ENCODE peak calls at places on chromosomes 16 and 17, in nine cellular contexts. M is WERI-Rb-1, T is body of pancreas, G is Peyer's patch, V is BJ, X is prostate gland, Y is A549, P is GM23338, U is gastrocnemius medialis. J is an unnamed sample.

GRCh38 chr17:17721140-17721668 is 39.9 kb downstream of the RAI1 start:
- DNase-seq in M (no peak), T (no peak), G (no peak), V (no peak), X (no peak), Y (no peak), P (no peak), U (no peak), J (no peak)

GRCh38 chr17:61380217-61380835 is 19.3 kb upstream of the TBX2 start:
- DNase-seq in M (no peak), T (no peak), G (no peak), V (no peak), X (no peak), Y (no peak), P (no peak), U (no peak), J (no peak)

GRCh38 chr16:49275870-49276269 is 5.8 kb downstream of the CBLN1 start:
- DNase-seq in M (no peak), T (no peak), G (no peak), V (no peak), X (no peak), Y (no peak), P (no peak), U (no peak), J (no peak)

GRCh38 chr16:71900336-71900735 is 5.0 kb downstream of the IST1 start:
- DNase-seq in M (no peak), T (no peak), G (peak; percentile 44), V (no peak), X (no peak), Y (no peak), P (peak; percentile 21), U (no peak), J (no peak)

GRCh38 chr17:67491009-67491677 is 114.1 kb downstream of the PITPNC1 start:
- DNase-seq in M (peak; percentile 74), T (peak; percentile 99), G (peak; percentile 78), V (peak; percentile 97), X (peak; percentile 24), Y (peak; percentile 80), P (peak; percentile 61), U (peak; percentile 86), J (peak; percentile 82)

GRCh38 chr16:30366511-30366910 is 3.8 kb downstream of the TBC1D10B start:
- DNase-seq in M (no peak), T (no peak), G (no peak), V (no peak), X (no peak), Y (no peak), P (no peak), U (no peak), J (no peak)

GRCh38 chr17:82936768-82937171 is 96.9 kb upstream of the ZNF750 start:
- DNase-seq in M (no peak), T (peak; percentile 5), G (peak; percentile 33), V (no peak), X (no peak), Y (no peak), P (no peak), U (peak; percentile 0), J (peak; percentile 81)

GRCh38 chr16:66168777-66169176 is 197.7 kb upstream of the CDH5 start:
- DNase-seq in M (no peak), T (no peak), G (no peak), V (no peak), X (no peak), Y (no peak), P (no peak), U (no peak), J (no peak)

GRCh38 chr16:23836404-23837291 is 865 bp downstream of the PRKCB start:
- DNase-seq in M (peak; percentile 48), T (no peak), G (peak; percentile 85), V (no peak), X (no peak), Y (no peak), P (peak; percentile 68), U (no peak), J (no peak)

GRCh38 chr17:7348478-7349242 is 3.3 kb upstream of the KCTD11 start:
- DNase-seq in M (no peak), T (no peak), G (no peak), V (no peak), X (no peak), Y (no peak), P (no peak), U (no peak), J (no peak)

GRCh38 chr17:60604686-60605334 is 4.8 kb downstream of the PPM1D start:
- DNase-seq in M (no peak), T (peak; percentile 42), G (no peak), V (no peak), X (no peak), Y (no peak), P (no peak), U (peak; percentile 5), J (no peak)

GRCh38 chr17:49290690-49291326 is 60.2 kb upstream of the PHOSPHO1 start:
- DNase-seq in M (peak; percentile 39), T (no peak), G (no peak), V (no peak), X (no peak), Y (peak; percentile 62), P (peak; percentile 71), U (no peak), J (no peak)

GRCh38 chr17:28554565-28554964 is 2.1 kb upstream of the UNC119 start:
- DNase-seq in M (peak; percentile 46), T (no peak), G (no peak), V (no peak), X (no peak), Y (no peak), P (no peak), U (no peak), J (no peak)

GRCh38 chr16:27639588-27640276 is 89.8 kb downstream of the KATNIP start:
- DNase-seq in M (peak; percentile 74), T (no peak), G (no peak), V (no peak), X (peak; percentile 33), Y (peak; percentile 57), P (peak; percentile 85), U (no peak), J (no peak)

GRCh38 chr17:11369570-11369969 is 128.6 kb downstream of the SHISA6 start:
- DNase-seq in M (no peak), T (no peak), G (no peak), V (no peak), X (no peak), Y (no peak), P (no peak), U (no peak), J (no peak)

GRCh38 chr16:29313559-29313887 is 93.0 kb downstream of the NPIPB11 start:
- DNase-seq in M (no peak), T (no peak), G (no peak), V (no peak), X (no peak), Y (no peak), P (no peak), U (no peak), J (no peak)

GRCh38 chr16:29311636-29312344 is 94.7 kb downstream of the NPIPB11 start:
- DNase-seq in M (no peak), T (no peak), G (no peak), V (no peak), X (no peak), Y (no peak), P (no peak), U (no peak), J (no peak)

GRCh38 chr16:29315046-29315445 is 91.5 kb downstream of the NPIPB11 start:
- DNase-seq in M (no peak), T (no peak), G (no peak), V (no peak), X (no peak), Y (no peak), P (no peak), U (no peak), J (no peak)

GRCh38 chr16:29314292-29314934 is 92.1 kb downstream of the NPIPB11 start:
- DNase-seq in M (no peak), T (no peak), G (no peak), V (no peak), X (no peak), Y (no peak), P (no peak), U (no peak), J (no peak)

GRCh38 chr16:29312835-29313558 is 93.5 kb downstream of the NPIPB11 start:
- DNase-seq in M (no peak), T (no peak), G (no peak), V (no peak), X (no peak), Y (no peak), P (no peak), U (no peak), J (no peak)
- TF ChIP-seq CTCF in M (no peak), T (no peak), G (no peak), V (no peak), X (no peak), Y (no peak), P (no peak), U (no peak), J (no peak)

GRCh38 chr17:3926860-3927627 is 10.8 kb upstream of the P2RX1 start:
- DNase-seq in M (no peak), T (no peak), G (no peak), V (no peak), X (no peak), Y (no peak), P (no peak), U (no peak), J (no peak)

GRCh38 chr17:3929181-3929580 is 12.9 kb upstream of the P2RX1 start:
- DNase-seq in M (no peak), T (no peak), G (no peak), V (no peak), X (no peak), Y (no peak), P (no peak), U (no peak), J (no peak)

GRCh38 chr17:3925684-3926537 is 9.6 kb upstream of the P2RX1 start:
- DNase-seq in M (no peak), T (no peak), G (no peak), V (no peak), X (no peak), Y (no peak), P (no peak), U (no peak), J (no peak)

GRCh38 chr17:3928394-3928793 is 12.1 kb upstream of the P2RX1 start:
- DNase-seq in M (no peak), T (no peak), G (no peak), V (no peak), X (no peak), Y (no peak), P (no peak), U (no peak), J (no peak)

GRCh38 chr17:3927628-3928010 is 11.4 kb upstream of the P2RX1 start:
- DNase-seq in M (no peak), T (no peak), G (no peak), V (no peak), X (no peak), Y (no peak), P (no peak), U (no peak), J (no peak)
- H3K4me3 ChIP-seq in M (no peak overlapping the region), T (no peak overlapping the region), G (no peak overlapping the region), V (no peak overlapping the region), X (no peak overlapping the region), Y (no peak overlapping the region), P (no peak overlapping the region), U (no peak overlapping the region), J (no peak overlapping the region)

GRCh38 chr16:84989791-84990620 is 21.3 kb downstream of the ZDHHC7 start:
- DNase-seq in M (no peak), T (no peak), G (no peak), V (no peak), X (no peak), Y (no peak), P (no peak), U (no peak), J (no peak)
- TF ChIP-seq CTCF in M (no peak), T (no peak), G (no peak), V (no peak), X (no peak), Y (no peak), P (no peak), U (no peak), J (no peak)

GRCh38 chr17:79992657-79993389 is 42.8 kb downstream of the TBC1D16 start:
- DNase-seq in M (no peak), T (no peak), G (no peak), V (no peak), X (no peak), Y (no peak), P (no peak), U (no peak), J (no peak)
- H3K4me3 ChIP-seq in M (no peak overlapping the region), T (no peak overlapping the region), G (no peak overlapping the region), V (no peak overlapping the region), X (no peak overlapping the region), Y (peak overlapping the region; percentile 51), P (peak overlapping the region; percentile 53), U (no peak overlapping the region), J (no peak overlapping the region)